ENCODE peak calls at places on chromosome 11, in nine cellular contexts. S is stomach, X is body of pancreas, P is upper lobe of left lung, T is uterus, K is transverse colon, C is sigmoid colon, Z is Peyer's patch, V is heart left ventricle. N is an unnamed sample.

GRCh38 chr11:59582006-59582405 is 33.6 kb downstream of the OSBP start:
- DNase-seq in K (no peak), C (no peak), Z (no peak), V (no peak), S (no peak), X (no peak), T (no peak), P (no peak), N (no peak)

GRCh38 chr11:63933459-63933858 is 5.3 kb upstream of the NAA40 start:
- DNase-seq in K (no peak), Z (no peak), P (no peak), S (no peak), T (no peak), C (no peak), X (no peak), V (no peak), N (no peak)

GRCh38 chr11:92941676-92942571 is 27.5 kb upstream of the MTNR1B start:
- DNase-seq in P (no peak), X (peak; percentile 19), V (no peak), K (no peak), S (no peak), C (no peak), Z (no peak), T (no peak), N (no peak)

GRCh38 chr11:95831198-95831883 is 41.0 kb downstream of the CEP57 start:
- DNase-seq in V (no peak), K (no peak), X (no peak), T (no peak), S (no peak), C (no peak), P (no peak), Z (no peak), N (no peak)

GRCh38 chr11:60771879-60772525 is 13.1 kb upstream of the MS4A10 start:
- DNase-seq in K (no peak), C (no peak), V (no peak), P (no peak), X (no peak), S (no peak), Z (no peak), T (no peak), N (no peak)

GRCh38 chr11:74090701-74091100 is 80.1 kb downstream of the C2CD3 start:
- DNase-seq in V (no peak), S (no peak), C (no peak), K (no peak), T (no peak), X (no peak), P (no peak), Z (no peak), N (no peak)

GRCh38 chr11:117316197-117316961 is at the start of gene BACE1:
- DNase-seq in X (peak; percentile 89), C (peak; percentile 92), T (peak; percentile 84), S (peak; percentile 77), V (peak; percentile 89), K (peak; percentile 68), P (no peak), Z (peak; percentile 77), N (no peak)

GRCh38 chr11:116500002-116500832 is 272.6 kb downstream of the BUD13 start:
- DNase-seq in K (no peak), Z (no peak), C (no peak), T (no peak), S (no peak), V (no peak), P (peak; percentile 82), X (no peak), N (no peak)

GRCh38 chr11:2787816-2788750 is 88.3 kb upstream of the KCNQ1OT1 start:
- DNase-seq in S (peak; percentile 45), K (peak; percentile 6), V (peak; percentile 17), P (no peak), T (no peak), Z (peak; percentile 43), X (peak; percentile 6), C (peak; percentile 41), N (no peak)

GRCh38 chr11:28346209-28346608 is 238.0 kb downstream of the METTL15 start:
- DNase-seq in Z (no peak), K (no peak), C (no peak), P (no peak), S (no peak), V (no peak), X (no peak), T (no peak), N (no peak)

GRCh38 chr11:65113361-65113756 is 1.7 kb downstream of the TM7SF2 start:
- DNase-seq in K (no peak), V (no peak), P (no peak), X (peak; percentile 57), Z (no peak), T (no peak), C (peak; percentile 66), S (no peak), N (no peak)

GRCh38 chr11:62680825-62681240 is 2.0 kb upstream of the UBXN1 start:
- DNase-seq in C (peak; percentile 73), X (peak; percentile 69), K (peak; percentile 53), V (peak; percentile 51), S (peak; percentile 47), P (no peak), T (no peak), Z (peak; percentile 69), N (no peak)

GRCh38 chr11:107769189-107769588 is 57.3 kb upstream of the SLN start:
- DNase-seq in S (no peak), T (no peak), Z (no peak), K (no peak), C (no peak), V (no peak), X (no peak), P (no peak), N (no peak)

GRCh38 chr11:111355956-111356659 is 23.0 kb downstream of the POU2AF1 start:
- DNase-seq in X (no peak), P (no peak), S (no peak), V (no peak), Z (no peak), T (no peak), K (no peak), C (no peak), N (no peak)

GRCh38 chr11:29780756-29781155 is 236.1 kb downstream of the KCNA4 start:
- DNase-seq in P (peak; percentile 28), Z (no peak), T (no peak), K (no peak), S (no peak), X (no peak), V (peak; percentile 22), C (no peak), N (no peak)

GRCh38 chr11:45565589-45565988 is 99.8 kb downstream of the CHST1 start:
- DNase-seq in T (no peak), C (no peak), Z (no peak), S (no peak), X (no peak), K (no peak), V (no peak), P (no peak), N (no peak)

GRCh38 chr11:73235236-73235786 is 17.2 kb downstream of the P2RY2 start:
- DNase-seq in X (no peak), C (peak; percentile 29), S (no peak), T (no peak), K (no peak), P (no peak), Z (no peak), V (no peak), N (no peak)

GRCh38 chr11:518463-519202 is 11.6 kb upstream of the RNH1 start:
- DNase-seq in X (peak; percentile 95), V (peak; percentile 86), P (peak; percentile 98), S (peak; percentile 95), Z (peak; percentile 95), K (peak; percentile 95), T (peak; percentile 94), C (peak; percentile 98), N (peak; percentile 68)
- TF ChIP-seq POLR2A in X (peak; percentile 37), V (no peak), P (no peak), S (no peak), Z (peak; percentile 58), K (peak; percentile 15), T (peak; percentile 45), C (no peak), N (no peak)

DNA sequence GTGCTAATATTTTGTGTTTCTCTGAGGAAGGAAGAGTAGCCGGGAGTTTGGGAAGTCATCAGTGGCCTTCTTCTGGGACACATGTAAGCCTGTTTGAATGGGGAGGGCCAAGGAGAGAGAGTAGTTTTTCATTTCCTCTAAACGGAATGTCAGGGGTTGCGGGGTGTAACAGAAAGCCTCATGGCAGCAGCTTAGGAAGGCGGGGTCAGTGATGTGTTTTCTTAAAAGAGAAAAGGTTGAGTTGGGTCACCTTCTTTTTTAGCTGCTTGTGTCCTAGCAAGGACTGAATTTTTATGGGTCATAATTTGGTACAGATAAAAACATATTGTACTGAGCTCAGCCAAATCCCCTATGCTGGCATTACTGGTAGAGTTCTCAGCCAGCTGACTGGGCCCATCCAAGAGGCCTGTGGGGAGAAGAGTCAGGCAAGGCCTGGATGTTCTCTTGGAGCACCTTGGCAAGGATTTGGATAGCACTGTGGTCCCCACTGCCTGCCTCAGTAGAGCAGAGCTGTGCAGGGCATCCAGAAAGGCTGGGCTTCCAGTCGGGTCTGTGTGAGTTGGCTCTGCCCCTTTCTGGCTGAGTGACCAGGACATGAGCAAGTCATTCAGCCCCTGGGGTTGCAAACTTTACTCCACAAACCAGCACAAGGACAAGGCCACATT is 29.4 kb upstream of the NAV2 start:
- DNase-seq in T (no peak), C (peak; percentile 94), P (no peak), V (peak; percentile 56), S (no peak), Z (no peak), K (peak; percentile 16), X (no peak), N (no peak)
- H3K27ac ChIP-seq in T (peak overlapping the region; percentile 42), C (peak overlapping the region; percentile 86), P (peak overlapping the region; percentile 47), V (peak overlapping the region; percentile 48), S (peak overlapping the region; percentile 48), Z (no peak overlapping the region), K (peak overlapping the region; percentile 80), X (no peak overlapping the region), N (peak overlapping the region; percentile 73)

GRCh38 chr11:8442301-8442700 is 151.7 kb downstream of the STK33 start:
- DNase-seq in X (no peak), V (no peak), C (no peak), K (no peak), P (no peak), S (no peak), Z (no peak), T (no peak), N (no peak)
- H3K4me3 ChIP-seq in X (no peak overlapping the region), V (no peak overlapping the region), C (no peak overlapping the region), K (no peak overlapping the region), P (no peak overlapping the region), S (no peak overlapping the region), Z (no peak overlapping the region), T (no peak overlapping the region), N (no peak overlapping the region)

GRCh38 chr11:124896071-124896750 is 1.5 kb downstream of the ROBO4 start:
- DNase-seq in X (no peak), Z (no peak), V (no peak), P (no peak), K (no peak), C (peak; percentile 59), S (no peak), T (no peak), N (no peak)

GRCh38 chr11:124896821-124897391 is 759 bp downstream of the ROBO4 start:
- DNase-seq in P (peak; percentile 74), S (no peak), X (no peak), K (no peak), C (peak; percentile 67), T (peak; percentile 26), Z (no peak), V (no peak), N (no peak)

GRCh38 chr11:124893781-124894401 is 3.8 kb downstream of the ROBO4 start:
- DNase-seq in C (peak; percentile 57), P (no peak), Z (no peak), K (no peak), T (no peak), V (no peak), X (no peak), S (no peak), N (no peak)

GRCh38 chr11:124894606-124895430 is 2.8 kb downstream of the ROBO4 start:
- DNase-seq in P (no peak), T (no peak), C (peak; percentile 41), Z (no peak), S (no peak), K (no peak), X (no peak), V (no peak), N (no peak)

GRCh38 chr11:124895471-124895971 is 2.1 kb downstream of the ROBO4 start:
- DNase-seq in P (no peak), Z (no peak), T (no peak), C (peak; percentile 58), S (no peak), X (no peak), V (no peak), K (no peak), N (no peak)
- TF ChIP-seq POLR2A in P (no peak), Z (no peak), T (no peak), C (no peak), S (no peak), X (no peak), V (no peak), K (no peak), N (no peak)